ENCODE peak calls at places on chromosomes 2 and 18, in five cellular contexts. One of them, this sample, is unnamed.

GRCh38 chr2:239538357-239539052 is 137.7 kb upstream of the HDAC4 start:
- DNase-seq in tibial artery: no peak
- DNase-seq in sigmoid colon: peak; percentile 46
- DNase-seq in fibroblast of lung: no peak
- DNase-seq in hepatocyte: no peak
- DNase-seq in this sample: peak; percentile 32

GRCh38 chr2:180983468-180984388 is 3.3 kb downstream of the UBE2E3 start:
- DNase-seq in tibial artery: no peak
- DNase-seq in fibroblast of lung: peak; percentile 82
- DNase-seq in sigmoid colon: no peak
- DNase-seq in hepatocyte: peak; percentile 68
- DNase-seq in this sample: no peak

GRCh38 chr2:188495990-188496431 is 204.3 kb downstream of the GULP1 start:
- DNase-seq in tibial artery: no peak
- DNase-seq in hepatocyte: no peak
- DNase-seq in sigmoid colon: no peak
- DNase-seq in fibroblast of lung: peak; percentile 57
- DNase-seq in this sample: no peak

GRCh38 chr2:56464613-56465012 is 280.8 kb downstream of the CCDC85A start:
- DNase-seq in hepatocyte: no peak
- DNase-seq in tibial artery: no peak
- DNase-seq in sigmoid colon: no peak
- DNase-seq in fibroblast of lung: no peak
- DNase-seq in this sample: no peak

GRCh38 chr2:161036926-161037325 is 123.3 kb upstream of the TANK start:
- DNase-seq in hepatocyte: no peak
- DNase-seq in sigmoid colon: no peak
- DNase-seq in fibroblast of lung: no peak
- DNase-seq in tibial artery: no peak
- DNase-seq in this sample: no peak

GRCh38 chr2:130813722-130814121 is 23.0 kb upstream of the ARHGEF4 start:
- DNase-seq in hepatocyte: no peak
- DNase-seq in sigmoid colon: no peak
- DNase-seq in fibroblast of lung: no peak
- DNase-seq in tibial artery: no peak
- DNase-seq in this sample: no peak

GRCh38 chr18:63098014-63098981 is 221.3 kb downstream of the BCL2 start:
- DNase-seq in tibial artery: no peak
- DNase-seq in hepatocyte: no peak
- DNase-seq in sigmoid colon: no peak
- DNase-seq in fibroblast of lung: no peak
- DNase-seq in this sample: no peak

GRCh38 chr2:223545830-223546229 is 56.3 kb downstream of the SCG2 start:
- DNase-seq in sigmoid colon: no peak
- DNase-seq in fibroblast of lung: peak; percentile 80
- DNase-seq in tibial artery: no peak
- DNase-seq in hepatocyte: no peak
- DNase-seq in this sample: no peak

GRCh38 chr2:1736045-1736444 is 8.3 kb downstream of the PXDN start:
- DNase-seq in hepatocyte: no peak
- DNase-seq in tibial artery: no peak
- DNase-seq in sigmoid colon: no peak
- DNase-seq in fibroblast of lung: no peak
- DNase-seq in this sample: no peak

GRCh38 chr18:4125246-4125938 is 329.7 kb downstream of the DLGAP1 start:
- DNase-seq in fibroblast of lung: no peak
- DNase-seq in hepatocyte: no peak
- DNase-seq in tibial artery: no peak
- DNase-seq in sigmoid colon: no peak
- DNase-seq in this sample: no peak

GRCh38 chr2:26139269-26140183 is 33.4 kb upstream of the GAREM2 start:
- DNase-seq in hepatocyte: no peak
- DNase-seq in sigmoid colon: no peak
- DNase-seq in tibial artery: no peak
- DNase-seq in fibroblast of lung: no peak
- DNase-seq in this sample: no peak

GRCh38 chr2:182088681-182089333 is 103.2 kb downstream of the PPP1R1C start:
- DNase-seq in fibroblast of lung: peak; percentile 43
- DNase-seq in tibial artery: no peak
- DNase-seq in sigmoid colon: no peak
- DNase-seq in hepatocyte: no peak
- DNase-seq in this sample: no peak

DNA sequence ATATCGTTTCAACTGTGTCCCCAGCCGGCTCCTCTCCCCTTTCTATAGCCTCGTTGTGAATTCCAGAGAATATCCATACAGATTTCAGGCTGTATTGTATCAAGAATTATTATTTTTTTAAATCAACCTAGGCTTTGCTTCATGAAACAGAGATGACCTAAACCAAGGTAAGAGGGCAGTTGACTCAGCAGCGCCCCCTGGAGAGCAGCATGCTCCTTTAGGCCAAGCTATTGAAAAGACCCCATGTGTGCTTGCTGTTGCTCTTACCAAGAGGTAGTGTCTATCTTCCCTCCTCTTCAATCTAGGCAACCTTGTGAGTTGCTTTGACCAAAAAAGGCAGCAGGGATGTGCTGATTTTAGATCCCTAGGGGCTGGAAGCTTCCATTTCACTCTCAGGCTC is 426.7 kb upstream of the SMIM21 start:
- DNase-seq in hepatocyte: no peak
- DNase-seq in tibial artery: no peak
- DNase-seq in sigmoid colon: no peak
- DNase-seq in fibroblast of lung: no peak
- DNase-seq in this sample: no peak
- TF ChIP-seq CTCF in hepatocyte: peak; percentile 25
- TF ChIP-seq CTCF in tibial artery: no peak
- TF ChIP-seq CTCF in sigmoid colon: no peak
- TF ChIP-seq CTCF in fibroblast of lung: no peak
- TF ChIP-seq CTCF in this sample: peak; percentile 9

DNA sequence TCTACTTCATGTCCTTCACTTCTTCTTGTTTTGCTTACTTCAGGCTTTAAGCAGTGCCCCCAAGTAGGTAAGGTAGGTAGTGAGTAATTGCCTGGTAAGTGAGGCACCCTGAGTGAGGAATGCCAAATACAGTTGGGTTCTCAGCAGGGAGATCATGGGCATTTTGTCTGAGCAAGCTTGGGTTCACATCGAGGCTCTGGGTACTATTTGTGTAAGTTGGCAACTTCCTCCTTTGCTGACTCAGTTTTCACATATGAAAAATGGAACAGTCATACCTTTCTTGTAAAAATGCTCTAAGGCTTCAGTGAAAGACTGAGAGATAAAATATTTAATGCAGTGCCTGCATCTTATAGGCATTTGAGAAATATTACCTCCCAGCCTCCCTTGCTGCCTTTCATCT is 96.5 kb downstream of the RNF144A start:
- DNase-seq in hepatocyte: no peak
- DNase-seq in sigmoid colon: no peak
- DNase-seq in fibroblast of lung: no peak
- DNase-seq in tibial artery: no peak
- DNase-seq in this sample: no peak
- H3K4me1 ChIP-seq in hepatocyte: peaks cover 15% of the 10 kb centered on the region
- H3K4me1 ChIP-seq in sigmoid colon: no peaks in the 10 kb centered on the region
- H3K4me1 ChIP-seq in fibroblast of lung: no peaks in the 10 kb centered on the region
- H3K4me1 ChIP-seq in tibial artery: peaks cover 27% of the 10 kb centered on the region
- H3K4me1 ChIP-seq in this sample: no peaks in the 10 kb centered on the region

GRCh38 chr2:37201766-37202165 is 5.5 kb downstream of the CEBPZOS start:
- DNase-seq in hepatocyte: no peak
- DNase-seq in sigmoid colon: no peak
- DNase-seq in fibroblast of lung: no peak
- DNase-seq in tibial artery: no peak
- DNase-seq in this sample: no peak
- H3K27ac ChIP-seq in hepatocyte: no peak overlapping the region
- H3K27ac ChIP-seq in sigmoid colon: no peak overlapping the region
- H3K27ac ChIP-seq in fibroblast of lung: no peak overlapping the region
- H3K27ac ChIP-seq in tibial artery: no peak overlapping the region
- H3K27ac ChIP-seq in this sample: no peak overlapping the region

DNA sequence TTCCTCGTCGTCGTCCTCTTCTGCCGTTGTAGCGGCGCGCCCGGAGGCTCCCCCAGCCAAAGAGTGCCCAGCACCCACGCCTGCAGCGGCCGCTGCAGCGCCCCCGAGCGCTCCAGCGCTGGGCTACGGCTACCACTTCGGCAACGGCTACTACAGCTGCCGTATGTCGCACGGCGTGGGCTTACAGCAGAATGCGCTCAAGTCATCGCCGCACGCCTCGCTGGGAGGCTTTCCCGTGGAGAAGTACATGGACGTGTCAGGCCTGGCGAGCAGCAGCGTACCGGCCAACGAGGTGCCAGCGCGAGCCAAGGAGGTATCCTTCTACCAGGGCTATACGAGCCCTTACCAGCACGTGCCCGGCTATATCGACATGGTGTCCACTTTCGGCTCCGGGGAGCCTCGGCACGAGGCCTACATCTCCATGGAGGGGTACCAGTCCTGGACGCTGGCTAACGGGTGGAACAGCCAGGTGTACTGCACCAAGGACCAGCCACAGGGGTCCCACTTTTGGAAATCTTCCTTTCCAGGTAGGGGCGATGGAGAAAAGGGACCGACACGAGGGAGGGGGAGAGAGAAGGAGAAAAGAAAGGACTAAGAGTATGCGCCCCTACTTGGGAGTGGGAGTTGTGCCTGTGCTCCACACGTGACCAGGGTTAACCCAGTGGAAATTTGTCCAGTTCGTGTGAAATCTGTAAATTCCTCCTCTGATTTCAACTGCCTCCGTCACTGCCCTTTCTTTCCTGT is 796 bp downstream of the HOXD13 start:
- DNase-seq in fibroblast of lung: no peak
- DNase-seq in sigmoid colon: no peak
- DNase-seq in tibial artery: no peak
- DNase-seq in hepatocyte: peak; percentile 49
- DNase-seq in this sample: peak; percentile 56
- TF ChIP-seq CTCF in fibroblast of lung: no peak
- TF ChIP-seq CTCF in sigmoid colon: no peak
- TF ChIP-seq CTCF in tibial artery: no peak
- TF ChIP-seq CTCF in hepatocyte: no peak
- TF ChIP-seq CTCF in this sample: no peak

GRCh38 chr2:109689182-109689935 is 75.2 kb downstream of the SOWAHC start:
- DNase-seq in hepatocyte: no peak
- DNase-seq in sigmoid colon: peak; percentile 18
- DNase-seq in tibial artery: no peak
- DNase-seq in fibroblast of lung: no peak
- DNase-seq in this sample: no peak

GRCh38 chr2:109689973-109690372 is 75.8 kb downstream of the SOWAHC start:
- DNase-seq in fibroblast of lung: no peak
- DNase-seq in sigmoid colon: peak; percentile 36
- DNase-seq in tibial artery: no peak
- DNase-seq in hepatocyte: no peak
- DNase-seq in this sample: no peak

GRCh38 chr2:109692013-109692738 is 78.0 kb downstream of the SOWAHC start:
- DNase-seq in sigmoid colon: peak; percentile 75
- DNase-seq in tibial artery: no peak
- DNase-seq in fibroblast of lung: no peak
- DNase-seq in hepatocyte: no peak
- DNase-seq in this sample: no peak

GRCh38 chr2:109690822-109691541 is 76.8 kb downstream of the SOWAHC start:
- DNase-seq in fibroblast of lung: peak; percentile 17
- DNase-seq in sigmoid colon: peak; percentile 88
- DNase-seq in hepatocyte: peak; percentile 76
- DNase-seq in tibial artery: peak; percentile 44
- DNase-seq in this sample: peak; percentile 88

DNA sequence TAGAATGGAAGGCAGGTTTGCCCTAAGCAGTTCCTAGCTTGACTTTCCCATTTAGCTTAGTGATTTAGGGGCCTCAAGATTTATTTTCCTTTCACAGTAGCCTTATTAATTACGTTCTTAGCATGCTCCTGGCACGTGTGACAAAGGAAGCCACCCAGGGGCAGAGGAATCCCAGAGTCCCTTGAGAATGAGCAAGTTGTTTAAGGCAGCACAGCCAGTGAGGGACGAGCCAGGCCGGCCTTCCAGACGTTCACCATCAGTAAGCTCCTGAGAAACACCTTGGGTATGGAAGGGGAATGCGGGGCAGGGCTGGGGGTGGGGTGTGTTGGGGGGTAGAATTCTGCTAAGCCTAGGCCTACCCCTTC is 76.3 kb downstream of the SOWAHC start:
- DNase-seq in sigmoid colon: peak; percentile 74
- DNase-seq in tibial artery: no peak
- DNase-seq in hepatocyte: no peak
- DNase-seq in fibroblast of lung: no peak
- DNase-seq in this sample: no peak
- H3K4me1 ChIP-seq in sigmoid colon: no peaks in the 10 kb centered on the region
- H3K4me1 ChIP-seq in tibial artery: peaks cover 60% of the 10 kb centered on the region
- H3K4me1 ChIP-seq in hepatocyte: peaks cover 59% of the 10 kb centered on the region
- H3K4me1 ChIP-seq in fibroblast of lung: no peaks in the 10 kb centered on the region
- H3K4me1 ChIP-seq in this sample: peaks cover 20% of the 10 kb centered on the region

GRCh38 chr2:216316743-216317142 is 55.5 kb downstream of the MARCHF4 start:
- DNase-seq in fibroblast of lung: no peak
- DNase-seq in sigmoid colon: no peak
- DNase-seq in tibial artery: no peak
- DNase-seq in hepatocyte: no peak
- DNase-seq in this sample: no peak
- H3K27ac ChIP-seq in fibroblast of lung: peak overlapping the region; percentile 63
- H3K27ac ChIP-seq in sigmoid colon: no peak overlapping the region
- H3K27ac ChIP-seq in tibial artery: no peak overlapping the region
- H3K27ac ChIP-seq in hepatocyte: no peak overlapping the region
- H3K27ac ChIP-seq in this sample: no peak overlapping the region

DNA sequence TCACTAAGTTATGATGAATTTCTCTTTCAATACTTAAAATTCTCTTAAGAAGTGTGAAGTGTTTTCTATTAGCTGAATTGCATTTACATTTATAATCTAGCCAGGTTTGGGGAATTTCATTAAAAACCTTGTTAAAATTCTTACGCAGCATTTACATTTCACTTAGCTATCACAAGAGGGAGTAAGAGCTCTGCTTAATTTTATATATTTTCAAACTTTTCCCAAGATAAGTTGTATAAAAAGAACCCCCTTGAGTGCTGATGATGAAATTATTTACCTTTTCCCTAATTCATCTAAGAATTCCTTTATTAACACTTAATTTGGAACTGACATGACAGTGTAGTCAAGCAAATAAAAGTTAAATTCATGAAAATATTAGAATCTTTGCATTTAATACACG is 54.2 kb upstream of the ZSWIM2 start:
- DNase-seq in tibial artery: no peak
- DNase-seq in sigmoid colon: no peak
- DNase-seq in hepatocyte: no peak
- DNase-seq in fibroblast of lung: peak; percentile 57
- DNase-seq in this sample: no peak
- TF ChIP-seq CTCF in tibial artery: peak; percentile 39
- TF ChIP-seq CTCF in sigmoid colon: no peak
- TF ChIP-seq CTCF in hepatocyte: peak; percentile 58
- TF ChIP-seq CTCF in fibroblast of lung: no peak
- TF ChIP-seq CTCF in this sample: peak; percentile 23

GRCh38 chr2:221361633-221362032 is 210.5 kb downstream of the EPHA4 start:
- DNase-seq in sigmoid colon: no peak
- DNase-seq in hepatocyte: no peak
- DNase-seq in fibroblast of lung: no peak
- DNase-seq in tibial artery: no peak
- DNase-seq in this sample: no peak
- H3K4me1 ChIP-seq in sigmoid colon: no peaks in the 10 kb centered on the region
- H3K4me1 ChIP-seq in hepatocyte: no peaks in the 10 kb centered on the region
- H3K4me1 ChIP-seq in fibroblast of lung: no peaks in the 10 kb centered on the region
- H3K4me1 ChIP-seq in tibial artery: peaks cover 11% of the 10 kb centered on the region
- H3K4me1 ChIP-seq in this sample: no peaks in the 10 kb centered on the region